ENCODE peak calls at places on chromosome X, in five cellular contexts. L is endodermal cell; M is pancreas; D is CD8-positive, alpha-beta T cell; Q is CD8-positive, alpha-beta memory T cell. Z is an unnamed sample.

GRCh38 chrX:36867143-36867542 is 141.0 kb upstream of the FAM47C start:
- DNase-seq in L (no peak), M (no peak), D (no peak), Q (no peak), Z (no peak)

GRCh38 chrX:134548257-134548732 is 88.3 kb downstream of the HPRT1 start:
- DNase-seq in L (no peak), M (no peak), D (no peak), Q (no peak), Z (no peak)

GRCh38 chrX:31931225-31931624 is 859.4 kb upstream of the FTHL17 start:
- DNase-seq in L (no peak), M (no peak), D (no peak), Q (no peak), Z (no peak)

GRCh38 chrX:7117587-7117986 is 29.9 kb upstream of the STS start:
- DNase-seq in L (peak; percentile 61), M (no peak), D (no peak), Q (no peak), Z (no peak)

GRCh38 chrX:10047133-10047532 is 80.0 kb downstream of the CLDN34 start:
- DNase-seq in L (no peak), M (no peak), D (no peak), Q (no peak), Z (no peak)

GRCh38 chrX:119502727-119503483 is 34.7 kb downstream of the SLC25A5 start:
- DNase-seq in L (no peak), M (peak; percentile 70), D (peak; percentile 15), Q (no peak), Z (no peak)

GRCh38 chrX:75603833-75604232 is 81.0 kb upstream of the ZDHHC15 start:
- DNase-seq in L (no peak), M (no peak), D (no peak), Q (no peak), Z (no peak)

GRCh38 chrX:4263005-4263404 is 549.6 kb upstream of the PRKX start:
- DNase-seq in L (no peak), M (no peak), D (no peak), Q (no peak), Z (no peak)

GRCh38 chrX:68307767-68308166 is 125.5 kb downstream of the OPHN1 start:
- DNase-seq in L (no peak), M (no peak), D (no peak), Q (no peak), Z (no peak)

GRCh38 chrX:104411800-104412199 is 154.2 kb upstream of the IL1RAPL2 start:
- DNase-seq in L (no peak), M (no peak), D (no peak), Q (no peak), Z (no peak)

GRCh38 chrX:16474511-16474910 is 175.4 kb upstream of the S100G start:
- DNase-seq in L (no peak), M (no peak), D (no peak), Q (no peak), Z (no peak)

GRCh38 chrX:85243761-85244410 is at the start of the genes SATL1 and ZNF711:
- DNase-seq in L (peak; percentile 91), M (peak; percentile 57), D (peak; percentile 29), Q (no peak), Z (peak; percentile 54)

GRCh38 chrX:133850414-133850813 is 135.0 kb downstream of the GPC3 start:
- DNase-seq in L (no peak), M (no peak), D (no peak), Q (no peak), Z (no peak)

GRCh38 chrX:44072631-44073030 is 99.4 kb upstream of the NDP start:
- DNase-seq in L (no peak), M (no peak), D (no peak), Q (no peak), Z (no peak)

GRCh38 chrX:112011376-112011775 is 71.2 kb downstream of the TRPC5 start:
- DNase-seq in L (peak; percentile 75), M (no peak), D (no peak), Q (no peak), Z (no peak)

GRCh38 chrX:116732214-116732613 is 269.4 kb upstream of the CT83 start:
- DNase-seq in L (no peak), M (no peak), D (no peak), Q (no peak), Z (no peak)

GRCh38 chrX:53186363-53186762 is 38.6 kb downstream of the KDM5C start:
- DNase-seq in L (no peak), M (no peak), D (no peak), Q (no peak), Z (no peak)

GRCh38 chrX:79146552-79147390 is 2.3 kb downstream of the GPR174 start:
- DNase-seq in L (no peak), M (no peak), D (no peak), Q (no peak), Z (no peak)

GRCh38 chrX:79153348-79153747 is 8.9 kb downstream of the GPR174 start:
- DNase-seq in L (no peak), M (no peak), D (no peak), Q (no peak), Z (no peak)

DNA sequence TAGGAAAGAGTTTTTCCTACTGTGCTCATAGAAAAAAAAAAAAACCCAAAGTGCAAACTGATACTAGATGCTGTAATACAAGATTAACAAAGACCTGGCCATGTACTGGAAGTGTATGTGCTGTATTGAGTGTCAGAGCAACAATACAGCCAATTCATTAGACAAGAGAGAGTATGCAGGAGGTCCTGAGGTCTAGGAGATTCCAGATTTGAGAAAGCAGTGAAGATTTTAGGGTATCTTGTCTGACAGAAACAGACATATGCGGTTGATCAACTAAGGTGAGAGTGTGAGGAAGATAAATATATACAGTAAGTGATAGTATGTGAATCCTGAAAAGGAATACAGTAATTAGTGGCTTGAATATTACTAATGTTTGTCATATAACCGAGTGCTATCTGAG is 3.0 kb downstream of the GPR174 start:
- DNase-seq in L (no peak), M (no peak), D (no peak), Q (no peak), Z (no peak)
- H3K27ac ChIP-seq in L (no peak overlapping the region), M (no peak overlapping the region), D (peak overlapping the region; percentile 67), Q (peak overlapping the region; percentile 56), Z (no peak overlapping the region)

DNA sequence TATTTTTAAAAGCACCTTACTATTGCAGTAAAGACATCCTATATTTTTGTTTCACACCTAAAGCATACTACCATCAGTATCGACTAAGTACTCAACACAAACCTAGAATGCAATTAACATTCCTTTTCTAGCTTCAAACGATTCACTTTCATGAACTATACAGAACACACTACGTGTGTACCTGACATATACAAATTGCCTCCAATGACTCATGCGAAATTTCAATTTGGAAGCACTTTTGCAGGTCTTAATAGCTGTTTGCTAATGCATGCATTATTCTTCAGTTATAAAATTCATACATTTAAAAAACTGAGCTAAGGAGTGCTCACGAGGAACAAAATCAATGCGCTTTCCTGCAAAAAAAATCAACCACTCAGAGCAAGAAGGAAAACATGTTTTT is 19.7 kb upstream of the GPM6B start:
- DNase-seq in L (no peak), M (no peak), D (no peak), Q (no peak), Z (no peak)
- H3K4me3 ChIP-seq in L (no peak overlapping the region), M (no peak overlapping the region), D (no peak overlapping the region), Q (no peak overlapping the region), Z (no peak overlapping the region)

GRCh38 chrX:136629084-136629750 is 18.7 kb upstream of the CD40LG start:
- DNase-seq in L (no peak), M (no peak), D (no peak), Q (no peak), Z (no peak)

GRCh38 chrX:136627381-136627780 is 20.6 kb upstream of the CD40LG start:
- DNase-seq in L (no peak), M (no peak), D (peak; percentile 26), Q (no peak), Z (no peak)

GRCh38 chrX:136626237-136626636 is 21.7 kb upstream of the CD40LG start:
- DNase-seq in L (no peak), M (no peak), D (no peak), Q (no peak), Z (no peak)

GRCh38 chrX:136635235-136635634 is 12.7 kb upstream of the CD40LG start:
- DNase-seq in L (no peak), M (no peak), D (no peak), Q (no peak), Z (no peak)

DNA sequence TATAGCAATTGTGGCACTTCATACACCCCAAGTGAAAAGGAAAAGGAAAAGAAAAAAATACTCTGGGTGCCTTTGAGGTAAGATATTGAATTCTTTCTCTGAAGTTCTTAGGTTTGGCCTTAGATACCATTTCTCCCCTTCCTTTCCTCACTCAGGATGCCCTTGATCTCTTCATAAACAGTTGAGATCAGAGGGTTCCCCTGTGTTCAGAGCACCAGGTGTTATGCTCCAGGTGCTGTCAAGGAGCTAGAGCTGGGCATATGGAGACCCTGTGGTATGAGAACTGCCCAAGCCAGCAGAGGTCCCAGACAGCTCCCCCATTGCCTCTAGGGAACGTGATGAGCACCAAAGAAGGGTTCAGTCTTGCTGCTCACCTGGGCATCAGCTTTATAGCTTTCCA is 17.1 kb upstream of the CD40LG start:
- DNase-seq in L (no peak), M (no peak), D (no peak), Q (no peak), Z (no peak)
- H3K4me1 ChIP-seq in L (peaks cover 2% of the 10 kb centered on the region), M (no peaks in the 10 kb centered on the region), D (peaks cover 95% of the 10 kb centered on the region), Q (peaks cover 95% of the 10 kb centered on the region), Z (no peaks in the 10 kb centered on the region)

GRCh38 chrX:50200907-50201306 is at the start of gene AKAP4:
- DNase-seq in L (no peak), M (no peak), D (no peak), Q (no peak), Z (no peak)

GRCh38 chrX:50202539-50202938 is 1.7 kb upstream of the AKAP4 start:
- DNase-seq in L (no peak), M (no peak), D (no peak), Q (no peak), Z (no peak)

GRCh38 chrX:50206753-50207152 is 2.2 kb downstream of the CCNB3 start:
- DNase-seq in L (peak; percentile 48), M (no peak), D (no peak), Q (no peak), Z (no peak)

GRCh38 chrX:50204364-50204899 is at the start of gene CCNB3:
- DNase-seq in L (peak; percentile 81), M (peak; percentile 73), D (peak; percentile 64), Q (peak; percentile 54), Z (no peak)
- H3K27ac ChIP-seq in L (no peak within 1 kb of the TSS), M (no peak within 1 kb of the TSS), D (peak within 1 kb of the TSS; percentile 56), Q (peak within 1 kb of the TSS; percentile 43), Z (no peak within 1 kb of the TSS)

GRCh38 chrX:143621276-143621675 is 14.6 kb downstream of the SLITRK4 start:
- DNase-seq in L (no peak), M (no peak), D (no peak), Q (no peak), Z (no peak)

DNA sequence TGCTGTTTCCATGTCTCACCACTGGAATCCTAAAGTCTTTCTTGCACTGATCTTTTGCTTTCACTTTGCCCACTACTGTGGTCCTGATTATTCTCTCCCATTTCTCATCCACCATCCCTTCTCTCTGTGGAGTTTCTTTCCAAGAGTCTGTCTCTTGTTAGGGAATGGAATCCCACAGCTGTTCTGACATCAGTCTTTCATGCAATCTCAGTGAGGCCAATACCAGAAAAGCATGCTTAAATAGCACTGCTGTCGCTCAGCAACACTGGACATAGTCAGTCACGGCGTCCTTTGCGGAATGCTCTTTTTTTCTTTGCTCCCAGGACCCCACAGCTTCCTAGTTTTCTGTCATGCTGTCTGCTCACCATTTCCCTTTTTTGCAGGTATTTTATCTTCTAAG is 20.1 kb downstream of the SLITRK4 start:
- DNase-seq in L (no peak), M (no peak), D (no peak), Q (no peak), Z (no peak)
- H3K4me3 ChIP-seq in L (no peak overlapping the region), M (no peak overlapping the region), D (no peak overlapping the region), Q (no peak overlapping the region), Z (no peak overlapping the region)

GRCh38 chrX:2708016-2708415 is 16.9 kb downstream of the CD99 start:
- DNase-seq in L (peak; percentile 59), M (no peak), D (no peak), Q (no peak), Z (no peak)
- H3K4me1 ChIP-seq in L (peaks cover 5% of the 10 kb centered on the region), M (peaks cover 3% of the 10 kb centered on the region), D (peaks cover 73% of the 10 kb centered on the region), Q (peaks cover 67% of the 10 kb centered on the region), Z (peaks cover 11% of the 10 kb centered on the region)